ENCODE peak calls at places on chromosomes 4 and X, in five cellular contexts. K is colonic mucosa, O is upper lobe of right lung, R is aorta, P is thoracic aorta. M is an unnamed sample. For H3K9me3, the result is how much of the 10 kb centered on the place peaks cover.

GRCh38 chr4:123524958-123525628 is 128.5 kb downstream of the SPRY1 start:
- DNase-seq in K (no peak), O (no peak), R (no peak), P (no peak), M (no peak)

GRCh38 chr4:184983660-184984356 is 34.5 kb upstream of the HELT start:
- DNase-seq in K (peak), O (peak), R (peak), P (no peak), M (peak)

GRCh38 chrX:138519296-138519695 is 192.2 kb downstream of the FGF13 start:
- DNase-seq in K (no peak), O (no peak), R (no peak), P (no peak), M (no peak)

GRCh38 chrX:69321006-69321655 is 155.9 kb upstream of the PJA1 start:
- DNase-seq in K (no peak), O (no peak), R (no peak), P (no peak), M (no peak)

GRCh38 chr4:10629394-10629793 is 55.2 kb downstream of the CLNK start:
- DNase-seq in K (no peak), O (no peak), R (no peak), P (no peak), M (no peak)

GRCh38 chr4:158758142-158758541 is 10.7 kb upstream of the FNIP2 start:
- DNase-seq in K (no peak), O (no peak), R (no peak), P (no peak), M (no peak)

GRCh38 chr4:88446124-88446523 is 10.8 kb upstream of the HERC5 start:
- DNase-seq in K (no peak), O (no peak), R (no peak), P (no peak), M (no peak)

GRCh38 chrX:11381464-11381863 is 88.3 kb downstream of the AMELX start:
- DNase-seq in K (peak), O (no peak), R (peak), P (no peak), M (peak)

GRCh38 chr4:185997287-185997686 is 71.7 kb upstream of the TLR3 start:
- DNase-seq in K (no peak), O (no peak), R (peak), P (no peak), M (no peak)

GRCh38 chr4:7398104-7398423 is 36.7 kb downstream of the PSAPL1 start:
- DNase-seq in K (no peak), O (peak), R (no peak), P (no peak), M (no peak)

GRCh38 chrX:22063284-22063683 is 31.2 kb downstream of the PHEX start:
- DNase-seq in K (no peak), O (no peak), R (no peak), P (no peak), M (peak)

GRCh38 chr4:39682133-39682532 is 15.8 kb upstream of the UBE2K start:
- DNase-seq in K (no peak), O (no peak), R (no peak), P (no peak), M (no peak)

GRCh38 chr4:114613579-114613978 is 15.0 kb downstream of the UGT8 start:
- DNase-seq in K (no peak), O (no peak), R (no peak), P (no peak), M (peak)

GRCh38 chr4:108081251-108081650 is 87.5 kb downstream of the LEF1 start:
- DNase-seq in K (no peak), O (no peak), R (no peak), P (no peak), M (no peak)

GRCh38 chrX:74232859-74233258 is 71.1 kb upstream of the ZCCHC13 start:
- DNase-seq in K (no peak), O (no peak), R (no peak), P (no peak), M (no peak)

GRCh38 chrX:5898463-5898862 is 330.2 kb downstream of the NLGN4X start:
- DNase-seq in K (no peak), O (no peak), R (no peak), P (no peak), M (no peak)

GRCh38 chr4:30776921-30777415 is 56.8 kb downstream of the PCDH7 start:
- DNase-seq in K (no peak), O (no peak), R (no peak), P (no peak), M (no peak)

GRCh38 chr4:14943749-14944148 is 58.5 kb upstream of the CPEB2 start:
- DNase-seq in K (no peak), O (no peak), R (no peak), P (no peak), M (no peak)

GRCh38 chr4:174928575-174929253 is 10.6 kb downstream of the ADAM29 start:
- DNase-seq in K (no peak), O (no peak), R (no peak), P (no peak), M (no peak)

GRCh38 chr4:129167640-129168260 is 71.8 kb downstream of the C4orf33 start:
- DNase-seq in K (no peak), O (no peak), R (no peak), P (no peak), M (no peak)

GRCh38 chr4:54384563-54384962 is 155.5 kb downstream of the PDGFRA start:
- DNase-seq in K (peak), O (no peak), R (no peak), P (no peak), M (peak)

GRCh38 chr4:340011-340410 is 2.4 kb downstream of the ZNF141 start:
- DNase-seq in K (no peak), O (no peak), R (no peak), P (no peak), M (no peak)
- H3K9me3 ChIP-seq in K (under half), O (under half), R (under half), P (under half), M (under half)

DNA sequence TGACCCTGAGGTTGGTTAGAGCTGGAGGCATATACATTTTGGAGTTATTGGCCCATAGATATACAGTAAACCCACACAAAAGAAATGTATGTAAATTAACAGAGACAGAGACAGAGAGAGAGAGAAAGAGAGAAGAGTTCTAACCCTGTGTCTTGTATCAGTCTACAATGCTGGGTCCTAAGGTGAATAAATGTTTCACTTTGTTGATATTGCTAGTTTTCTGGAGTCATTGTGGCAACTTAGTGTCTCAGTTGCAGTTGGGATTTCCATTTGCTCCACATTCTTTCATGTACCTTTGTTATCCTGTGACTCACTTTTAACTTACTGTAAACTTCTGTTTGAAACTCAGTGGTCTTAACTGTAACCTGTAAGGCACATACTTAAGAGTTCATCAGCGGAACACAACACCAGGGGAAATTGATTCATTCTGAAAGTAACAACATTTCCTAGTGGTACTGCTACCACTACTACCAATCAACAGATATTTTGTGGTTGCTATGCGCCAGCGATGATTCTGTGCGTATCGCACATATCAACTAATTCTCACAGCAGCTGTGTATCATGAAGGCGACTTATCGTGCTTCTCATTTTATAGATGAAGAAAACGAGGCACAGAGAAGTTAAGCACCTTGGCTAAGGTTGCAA is 38.5 kb upstream of the ETDA start:
- DNase-seq in K (no peak), O (no peak), R (no peak), P (no peak), M (no peak)
- H3K9me3 ChIP-seq in K (under half), O (under half), R (under half), P (under half), M (under half)

GRCh38 chr4:256492-256891 is 48.8 kb downstream of the ZNF732 start:
- DNase-seq in K (no peak), O (no peak), R (no peak), P (no peak), M (no peak)

GRCh38 chr4:252065-252601 is 53.1 kb downstream of the ZNF732 start:
- DNase-seq in K (no peak), O (no peak), R (no peak), P (no peak), M (no peak)

GRCh38 chr4:253936-254756 is 51.1 kb downstream of the ZNF732 start:
- DNase-seq in K (no peak), O (no peak), R (no peak), P (no peak), M (no peak)
- H3K9me3 ChIP-seq in K (under half), O (half or more), R (under half), P (half or more), M (under half)

DNA sequence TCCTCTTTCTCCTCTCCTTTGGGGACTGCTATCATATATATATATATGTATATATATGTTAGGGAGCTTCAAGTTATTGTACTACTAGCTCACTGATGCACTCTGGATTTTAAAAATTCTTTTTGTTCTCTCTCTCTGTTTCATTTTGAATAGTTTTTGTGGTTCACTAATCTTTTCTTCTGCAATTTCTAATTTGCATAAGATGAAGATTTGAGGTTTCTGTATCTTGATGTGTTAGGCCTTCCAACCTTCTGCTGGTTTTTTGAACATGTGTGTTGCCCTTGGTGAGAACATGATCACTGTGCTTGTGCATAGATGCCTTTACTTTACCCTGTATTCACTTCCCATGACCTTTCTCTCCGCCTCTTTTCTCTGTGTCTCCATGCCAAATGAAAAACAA is 7.8 kb upstream of the ZNF718 start:
- DNase-seq in K (no peak), O (no peak), R (no peak), P (no peak), M (no peak)
- H3K9me3 ChIP-seq in K (under half), O (under half), R (under half), P (under half), M (under half)

DNA sequence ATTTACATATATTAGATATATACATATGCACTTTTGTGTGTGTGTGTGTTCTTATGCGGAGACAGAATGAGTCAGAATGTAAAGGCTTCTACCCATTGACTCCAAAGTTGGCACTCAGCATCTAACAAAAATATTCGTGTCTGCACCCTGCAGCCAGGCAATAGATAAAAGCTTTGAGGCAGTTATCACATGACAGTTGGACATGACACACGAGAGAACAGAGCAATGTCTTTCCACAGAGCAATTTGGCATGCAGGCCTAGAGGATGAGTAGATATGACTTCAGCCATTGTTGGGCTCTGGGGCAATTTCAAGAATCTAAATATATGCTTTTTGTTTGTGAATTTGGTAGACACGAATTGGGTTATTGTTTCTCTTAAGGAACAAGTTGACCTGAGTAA is 391.2 kb downstream of the SLITRK2 start:
- DNase-seq in K (no peak), O (no peak), R (no peak), P (no peak), M (no peak)
- H3K9me3 ChIP-seq in K (under half), O (under half), R (under half), P (under half), M (under half)

DNA sequence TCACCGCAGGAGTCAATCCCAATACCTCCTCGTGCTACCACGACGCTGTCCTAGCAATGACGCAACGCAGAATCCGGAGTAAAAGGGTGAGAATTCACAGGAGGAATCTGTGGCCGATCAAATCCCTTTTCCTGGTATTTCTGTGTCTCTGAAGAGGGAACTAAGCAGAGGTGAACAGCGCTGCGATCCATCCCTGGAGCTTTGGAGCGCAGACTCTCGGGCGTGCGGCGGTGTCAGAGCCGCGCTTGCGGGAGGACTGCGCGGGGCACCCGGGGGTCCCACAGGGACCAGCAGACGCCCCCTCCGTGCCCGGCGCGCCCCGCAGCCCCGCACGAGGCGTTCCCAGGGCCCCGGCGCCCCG is 17.2 kb upstream of the ZNF718 start:
- DNase-seq in K (no peak), O (no peak), R (no peak), P (no peak), M (no peak)
- H3K9me3 ChIP-seq in K (under half), O (under half), R (under half), P (under half), M (under half)

DNA sequence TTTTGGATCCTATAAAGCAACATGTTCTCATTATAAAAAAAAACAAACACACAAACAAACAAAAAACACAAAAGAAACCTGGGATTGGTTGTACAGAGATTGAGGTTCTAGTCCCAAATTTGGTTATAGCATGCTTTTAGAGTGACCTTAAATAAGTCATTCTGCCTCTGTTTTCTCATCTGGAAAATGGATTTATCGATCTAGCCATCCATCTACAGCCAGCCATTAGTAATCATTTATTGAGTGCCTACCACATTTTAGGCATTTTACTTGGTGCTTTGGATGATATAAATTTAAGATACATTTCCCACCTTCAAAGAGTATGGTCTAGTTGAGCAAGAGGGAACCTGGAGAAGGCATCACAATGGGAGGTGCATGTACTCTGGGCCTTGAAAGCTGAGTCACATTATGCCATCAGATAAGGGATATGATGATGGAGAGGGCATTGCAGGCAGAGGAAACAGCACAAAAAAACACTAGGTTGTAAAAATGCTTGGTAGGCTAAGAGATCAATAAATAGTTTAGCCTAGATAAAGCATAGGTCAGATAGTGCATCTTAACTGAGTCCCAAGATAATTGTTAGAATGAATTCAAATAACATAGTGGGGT is 91.4 kb downstream of the HEPH start:
- DNase-seq in K (no peak), O (no peak), R (no peak), P (no peak), M (peak)
- H3K9me3 ChIP-seq in K (under half), O (under half), R (under half), P (under half), M (under half)

GRCh38 chrX:151712253-151712652 is 3.6 kb upstream of the FATE1 start:
- DNase-seq in K (no peak), O (no peak), R (no peak), P (no peak), M (no peak)

GRCh38 chrX:151708821-151709220 is 7.0 kb upstream of the FATE1 start:
- DNase-seq in K (no peak), O (no peak), R (no peak), P (no peak), M (no peak)

GRCh38 chrX:151710457-151710856 is 5.4 kb upstream of the FATE1 start:
- DNase-seq in K (no peak), O (no peak), R (no peak), P (no peak), M (no peak)

GRCh38 chrX:151711787-151712186 is 4.0 kb upstream of the FATE1 start:
- DNase-seq in K (no peak), O (no peak), R (no peak), P (no peak), M (peak)

DNA sequence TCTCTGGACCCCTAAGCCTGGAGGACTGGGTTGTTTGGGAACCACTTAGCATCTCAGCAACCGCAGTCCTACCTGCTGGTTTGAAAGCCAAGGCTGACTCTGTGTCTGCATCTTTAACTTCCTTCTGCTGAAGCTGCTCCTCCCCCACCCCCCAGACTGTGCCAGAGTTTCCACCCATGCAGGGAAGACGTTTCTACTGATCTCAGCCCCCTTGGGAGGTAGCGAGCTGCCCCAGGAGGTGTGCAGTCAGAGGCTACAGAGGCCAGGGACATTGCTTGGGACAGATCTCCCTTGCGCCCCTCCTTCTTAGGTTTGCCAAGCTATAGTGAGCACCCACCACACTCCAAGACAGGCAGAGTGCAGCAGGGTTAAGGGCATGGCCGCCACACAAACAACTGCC is 4.7 kb upstream of the FATE1 start:
- DNase-seq in K (no peak), O (no peak), R (no peak), P (no peak), M (no peak)
- H3K9me3 ChIP-seq in K (under half), O (under half), R (under half), P (under half), M (under half)

DNA sequence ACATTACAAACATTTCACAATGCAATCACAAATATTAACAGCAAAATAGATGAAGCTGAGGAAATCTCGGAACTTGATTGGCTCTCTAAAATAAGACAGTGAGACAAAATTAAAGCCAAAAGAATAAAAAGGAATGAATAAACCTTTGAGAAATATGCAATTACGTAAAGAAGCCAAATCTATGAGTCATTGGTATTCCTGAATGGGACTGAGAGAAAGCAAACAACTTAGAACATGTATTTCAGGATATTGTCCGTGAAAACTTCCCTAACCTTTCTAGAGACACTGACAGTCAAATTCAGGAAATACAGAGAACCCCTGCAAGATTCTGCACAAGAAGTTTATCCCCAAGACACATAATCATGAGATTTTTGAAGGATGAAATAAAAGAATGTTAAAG is 48.4 kb upstream of the SPANXN2 start:
- DNase-seq in K (no peak), O (no peak), R (no peak), P (no peak), M (no peak)
- H3K9me3 ChIP-seq in K (under half), O (under half), R (under half), P (under half), M (under half)